ENCODE peak calls at places on chromosomes 3 and 15, in four cellular contexts. One of them, this sample, is unnamed.

GRCh38 chr3:188067932-188068331 is 86.0 kb upstream of the LPP start:
- DNase-seq in lower lobe of right lung: no peak
- DNase-seq in cardiac fibroblast: peak
- DNase-seq in endothelial cell: no peak
- DNase-seq in this sample: no peak

GRCh38 chr3:178966299-178967183 is 105.1 kb downstream of the ZMAT3 start:
- DNase-seq in lower lobe of right lung: no peak
- DNase-seq in cardiac fibroblast: peak
- DNase-seq in endothelial cell: no peak
- DNase-seq in this sample: no peak

GRCh38 chr3:3134750-3135448 is 8.2 kb downstream of the TRNT1 start:
- DNase-seq in lower lobe of right lung: no peak
- DNase-seq in cardiac fibroblast: no peak
- DNase-seq in endothelial cell: no peak
- DNase-seq in this sample: no peak

GRCh38 chr3:45188714-45189659 is 37.1 kb downstream of the TMEM158 start:
- DNase-seq in lower lobe of right lung: no peak
- DNase-seq in cardiac fibroblast: no peak
- DNase-seq in endothelial cell: no peak
- DNase-seq in this sample: no peak

GRCh38 chr15:90823455-90823974 is 44.9 kb upstream of the FURIN start:
- DNase-seq in lower lobe of right lung: no peak
- DNase-seq in cardiac fibroblast: no peak
- DNase-seq in endothelial cell: no peak
- DNase-seq in this sample: no peak

GRCh38 chr15:28975766-28976179 is 90.0 kb downstream of the APBA2 start:
- DNase-seq in lower lobe of right lung: no peak
- DNase-seq in cardiac fibroblast: peak
- DNase-seq in endothelial cell: peak
- DNase-seq in this sample: no peak

GRCh38 chr15:66872394-66872793 is 170.4 kb downstream of the SMAD6 start:
- DNase-seq in lower lobe of right lung: no peak
- DNase-seq in cardiac fibroblast: no peak
- DNase-seq in endothelial cell: no peak
- DNase-seq in this sample: no peak

GRCh38 chr3:71688121-71688520 is 37.1 kb downstream of the EIF4E3 start:
- DNase-seq in lower lobe of right lung: no peak
- DNase-seq in cardiac fibroblast: no peak
- DNase-seq in endothelial cell: no peak
- DNase-seq in this sample: no peak

GRCh38 chr15:88231909-88232308 is 24.6 kb downstream of the NTRK3 start:
- DNase-seq in lower lobe of right lung: no peak
- DNase-seq in cardiac fibroblast: no peak
- DNase-seq in endothelial cell: no peak
- DNase-seq in this sample: no peak

GRCh38 chr3:71584216-71585061 is 911 bp upstream of the FOXP1 start:
- DNase-seq in lower lobe of right lung: peak
- DNase-seq in cardiac fibroblast: peak
- DNase-seq in endothelial cell: peak
- DNase-seq in this sample: no peak

GRCh38 chr15:33007295-33007855 is 187.1 kb downstream of the FMN1 start:
- DNase-seq in lower lobe of right lung: no peak
- DNase-seq in cardiac fibroblast: peak
- DNase-seq in endothelial cell: peak
- DNase-seq in this sample: no peak

GRCh38 chr15:57565326-57565725 is 26.4 kb upstream of the MYZAP start:
- DNase-seq in lower lobe of right lung: no peak
- DNase-seq in cardiac fibroblast: no peak
- DNase-seq in endothelial cell: no peak
- DNase-seq in this sample: no peak

GRCh38 chr3:48561045-48561736 is 2.4 kb downstream of the UCN2 start:
- DNase-seq in lower lobe of right lung: peak
- DNase-seq in cardiac fibroblast: peak
- DNase-seq in endothelial cell: peak
- DNase-seq in this sample: no peak

GRCh38 chr3:13112521-13113345 is 39.5 kb upstream of the IQSEC1 start:
- DNase-seq in lower lobe of right lung: peak
- DNase-seq in cardiac fibroblast: no peak
- DNase-seq in endothelial cell: no peak
- DNase-seq in this sample: no peak

GRCh38 chr3:38573606-38574005 is 75.9 kb downstream of the SCN5A start:
- DNase-seq in lower lobe of right lung: peak
- DNase-seq in cardiac fibroblast: no peak
- DNase-seq in endothelial cell: no peak
- DNase-seq in this sample: no peak

GRCh38 chr15:70827721-70828120 is 26.2 kb downstream of the LARP6 start:
- DNase-seq in lower lobe of right lung: no peak
- DNase-seq in cardiac fibroblast: no peak
- DNase-seq in endothelial cell: no peak
- DNase-seq in this sample: no peak

GRCh38 chr3:155323063-155323666 is 29.7 kb upstream of the STRIT1 start:
- DNase-seq in lower lobe of right lung: no peak
- DNase-seq in cardiac fibroblast: peak
- DNase-seq in endothelial cell: peak
- DNase-seq in this sample: no peak

GRCh38 chr3:63193647-63194046 is 84.5 kb upstream of the SYNPR start:
- DNase-seq in lower lobe of right lung: no peak
- DNase-seq in cardiac fibroblast: peak
- DNase-seq in endothelial cell: no peak
- DNase-seq in this sample: no peak

GRCh38 chr3:118842147-118842863 is 192.3 kb downstream of the IGSF11 start:
- DNase-seq in lower lobe of right lung: no peak
- DNase-seq in cardiac fibroblast: no peak
- DNase-seq in endothelial cell: no peak
- DNase-seq in this sample: no peak

GRCh38 chr3:114115151-114115550 is 58.6 kb downstream of the QTRT2 start:
- DNase-seq in lower lobe of right lung: no peak
- DNase-seq in cardiac fibroblast: no peak
- DNase-seq in endothelial cell: no peak
- DNase-seq in this sample: no peak

GRCh38 chr3:109460961-109461360 is 123.6 kb upstream of the DPPA4 start:
- DNase-seq in lower lobe of right lung: no peak
- DNase-seq in cardiac fibroblast: no peak
- DNase-seq in endothelial cell: no peak
- DNase-seq in this sample: no peak

GRCh38 chr3:41301548-41301947 is 102.2 kb downstream of the CTNNB1 start:
- DNase-seq in lower lobe of right lung: no peak
- DNase-seq in cardiac fibroblast: no peak
- DNase-seq in endothelial cell: no peak
- DNase-seq in this sample: no peak

GRCh38 chr15:91116379-91117067 is 16.5 kb downstream of the SV2B start:
- DNase-seq in lower lobe of right lung: no peak
- DNase-seq in cardiac fibroblast: peak
- DNase-seq in endothelial cell: no peak
- DNase-seq in this sample: no peak

GRCh38 chr3:120274739-120275167 is 10.3 kb downstream of the GPR156 start:
- DNase-seq in lower lobe of right lung: no peak
- DNase-seq in cardiac fibroblast: peak
- DNase-seq in endothelial cell: no peak
- DNase-seq in this sample: no peak

GRCh38 chr3:138241061-138241460 is 54.0 kb downstream of the ARMC8 start:
- DNase-seq in lower lobe of right lung: no peak
- DNase-seq in cardiac fibroblast: no peak
- DNase-seq in endothelial cell: no peak
- DNase-seq in this sample: no peak

GRCh38 chr3:73324203-73325155 is 263.0 kb downstream of the EBLN2 start:
- DNase-seq in lower lobe of right lung: no peak
- DNase-seq in cardiac fibroblast: peak
- DNase-seq in endothelial cell: no peak
- DNase-seq in this sample: no peak

GRCh38 chr15:89023311-89023961 is 64.8 kb upstream of the ABHD2 start:
- DNase-seq in lower lobe of right lung: no peak
- DNase-seq in cardiac fibroblast: no peak
- DNase-seq in endothelial cell: no peak
- DNase-seq in this sample: no peak

GRCh38 chr15:40344631-40345120 is 3.9 kb upstream of the CCDC9B start:
- DNase-seq in lower lobe of right lung: peak
- DNase-seq in cardiac fibroblast: peak
- DNase-seq in endothelial cell: peak
- DNase-seq in this sample: no peak

GRCh38 chr3:98513136-98513535 is 9.6 kb downstream of the CLDND1 start:
- DNase-seq in lower lobe of right lung: no peak
- DNase-seq in cardiac fibroblast: peak
- DNase-seq in endothelial cell: no peak
- DNase-seq in this sample: no peak

GRCh38 chr15:83163032-83163431 is 44.6 kb downstream of the HDGFL3 start:
- DNase-seq in lower lobe of right lung: no peak
- DNase-seq in cardiac fibroblast: peak
- DNase-seq in endothelial cell: no peak
- DNase-seq in this sample: no peak

GRCh38 chr3:9064853-9065252 is 101.6 kb upstream of the RAD18 start:
- DNase-seq in lower lobe of right lung: no peak
- DNase-seq in cardiac fibroblast: no peak
- DNase-seq in endothelial cell: peak
- DNase-seq in this sample: no peak

GRCh38 chr3:89113887-89114840 is 6.7 kb downstream of the EPHA3 start:
- DNase-seq in lower lobe of right lung: peak
- DNase-seq in cardiac fibroblast: peak
- DNase-seq in endothelial cell: peak
- DNase-seq in this sample: no peak

GRCh38 chr15:42282344-42282743 is 9.1 kb upstream of the TMEM87A start:
- DNase-seq in lower lobe of right lung: no peak
- DNase-seq in cardiac fibroblast: no peak
- DNase-seq in endothelial cell: no peak
- DNase-seq in this sample: no peak

GRCh38 chr15:33963831-33964664 is 4.2 kb upstream of the CHRM5 start:
- DNase-seq in lower lobe of right lung: no peak
- DNase-seq in cardiac fibroblast: peak
- DNase-seq in endothelial cell: no peak
- DNase-seq in this sample: no peak

GRCh38 chr3:51539291-51539891 is 872 bp downstream of the RAD54L2 start:
- DNase-seq in lower lobe of right lung: no peak
- DNase-seq in cardiac fibroblast: peak
- DNase-seq in endothelial cell: peak
- DNase-seq in this sample: peak

GRCh38 chr15:75673426-75674247 is 25.9 kb downstream of the SNX33 start:
- DNase-seq in lower lobe of right lung: peak
- DNase-seq in cardiac fibroblast: peak
- DNase-seq in endothelial cell: no peak
- DNase-seq in this sample: peak

GRCh38 chr3:151426337-151426648 is 34.6 kb downstream of the IGSF10 start:
- DNase-seq in lower lobe of right lung: no peak
- DNase-seq in cardiac fibroblast: no peak
- DNase-seq in endothelial cell: no peak
- DNase-seq in this sample: no peak
- TF ChIP-seq CTCF in lower lobe of right lung: no peak
- TF ChIP-seq CTCF in cardiac fibroblast: no peak
- TF ChIP-seq CTCF in endothelial cell: no peak
- TF ChIP-seq CTCF in this sample: no peak

GRCh38 chr3:36909666-36910065 is 35.2 kb downstream of the TRANK1 start:
- DNase-seq in lower lobe of right lung: no peak
- DNase-seq in cardiac fibroblast: no peak
- DNase-seq in endothelial cell: no peak
- DNase-seq in this sample: no peak
- TF ChIP-seq CTCF in lower lobe of right lung: no peak
- TF ChIP-seq CTCF in cardiac fibroblast: no peak
- TF ChIP-seq CTCF in endothelial cell: no peak
- TF ChIP-seq CTCF in this sample: no peak

DNA sequence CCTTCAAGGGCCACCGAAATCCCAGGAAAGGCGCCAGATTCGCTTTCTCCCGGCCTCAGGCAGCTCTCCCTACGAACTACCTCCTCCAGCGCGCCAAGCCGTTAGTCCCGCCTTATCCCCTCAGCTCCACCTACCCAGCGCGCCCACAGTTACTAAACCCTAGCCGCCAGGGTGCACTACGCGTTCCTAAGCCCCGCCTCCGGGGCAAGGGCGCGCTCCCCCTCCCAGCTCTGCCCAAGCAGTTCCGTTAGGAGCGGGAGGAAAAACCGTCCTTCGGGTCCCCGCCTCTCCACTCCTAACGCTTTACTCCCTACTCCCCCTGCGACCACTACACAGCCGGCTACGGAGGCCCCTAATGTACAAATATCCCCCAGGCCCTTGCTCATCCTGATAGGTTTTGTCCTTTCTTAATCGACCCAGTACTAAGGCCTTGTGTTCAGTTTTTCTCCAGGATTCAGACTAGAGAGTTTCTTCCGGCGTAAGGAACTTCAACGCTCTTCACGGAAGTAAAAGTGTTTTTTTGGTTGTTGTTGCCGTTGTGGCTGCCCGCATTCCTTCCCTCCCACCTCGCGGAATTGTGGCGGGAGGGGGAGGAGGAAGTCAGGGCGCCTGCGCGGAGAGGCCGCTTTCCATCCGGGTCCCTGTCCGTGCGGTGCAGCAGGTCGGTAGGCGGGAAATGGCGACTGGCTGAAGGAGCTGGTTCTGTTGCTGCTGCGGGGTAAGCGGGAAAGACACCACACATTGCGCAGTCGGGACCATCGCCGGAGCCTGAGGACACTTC is at the start of gene CTDSPL2:
- DNase-seq in lower lobe of right lung: peak
- DNase-seq in cardiac fibroblast: peak
- DNase-seq in endothelial cell: peak
- DNase-seq in this sample: peak
- TF ChIP-seq CTCF in lower lobe of right lung: peak
- TF ChIP-seq CTCF in cardiac fibroblast: no peak
- TF ChIP-seq CTCF in endothelial cell: no peak
- TF ChIP-seq CTCF in this sample: peak

GRCh38 chr3:94525039-94525438 is 462.2 kb downstream of the NSUN3 start:
- DNase-seq in lower lobe of right lung: no peak
- DNase-seq in cardiac fibroblast: peak
- DNase-seq in endothelial cell: no peak
- DNase-seq in this sample: no peak
- TF ChIP-seq CTCF in lower lobe of right lung: peak
- TF ChIP-seq CTCF in cardiac fibroblast: peak
- TF ChIP-seq CTCF in endothelial cell: no peak
- TF ChIP-seq CTCF in this sample: no peak